ENCODE peak calls at places on chromosomes 13 and 19, in six cellular contexts. One of them, this sample, is unnamed.

GRCh38 chr13:41823486-41823885 is 137.4 kb downstream of the VWA8 start:
- DNase-seq in AG10803: no peak
- DNase-seq in endodermal cell: no peak
- DNase-seq in CD8-positive, alpha-beta T cell: no peak
- DNase-seq in foreskin fibroblast: no peak
- DNase-seq in right atrium auricular region: no peak
- DNase-seq in this sample: no peak

GRCh38 chr19:9673912-9674668 is 810 bp downstream of the ZNF562 start:
- DNase-seq in AG10803: no peak
- DNase-seq in endodermal cell: no peak
- DNase-seq in foreskin fibroblast: peak
- DNase-seq in right atrium auricular region: no peak
- DNase-seq in CD8-positive, alpha-beta T cell: no peak
- DNase-seq in this sample: no peak

GRCh38 chr19:55247621-55248099 is 11.2 kb downstream of the PPP6R1 start:
- DNase-seq in endodermal cell: no peak
- DNase-seq in CD8-positive, alpha-beta T cell: no peak
- DNase-seq in right atrium auricular region: no peak
- DNase-seq in foreskin fibroblast: no peak
- DNase-seq in AG10803: peak
- DNase-seq in this sample: no peak

GRCh38 chr19:3324405-3324856 is 42.0 kb upstream of the NFIC start:
- DNase-seq in endodermal cell: peak
- DNase-seq in CD8-positive, alpha-beta T cell: peak
- DNase-seq in AG10803: no peak
- DNase-seq in right atrium auricular region: no peak
- DNase-seq in foreskin fibroblast: no peak
- DNase-seq in this sample: peak

GRCh38 chr13:114140131-114140908 is 7.9 kb upstream of the RASA3 start:
- DNase-seq in AG10803: no peak
- DNase-seq in endodermal cell: no peak
- DNase-seq in foreskin fibroblast: no peak
- DNase-seq in right atrium auricular region: no peak
- DNase-seq in CD8-positive, alpha-beta T cell: peak
- DNase-seq in this sample: peak

GRCh38 chr19:48683349-48683748 is 10.5 kb upstream of the NTN5 start:
- DNase-seq in foreskin fibroblast: no peak
- DNase-seq in AG10803: peak
- DNase-seq in CD8-positive, alpha-beta T cell: peak
- DNase-seq in right atrium auricular region: peak
- DNase-seq in endodermal cell: no peak
- DNase-seq in this sample: no peak

GRCh38 chr19:44582581-44583265 is 30.6 kb upstream of the IGSF23 start:
- DNase-seq in right atrium auricular region: no peak
- DNase-seq in endodermal cell: peak
- DNase-seq in foreskin fibroblast: no peak
- DNase-seq in AG10803: no peak
- DNase-seq in CD8-positive, alpha-beta T cell: no peak
- DNase-seq in this sample: peak

GRCh38 chr19:4556574-4557185 is 2.8 kb downstream of the SEMA6B start:
- DNase-seq in foreskin fibroblast: no peak
- DNase-seq in endodermal cell: peak
- DNase-seq in AG10803: no peak
- DNase-seq in right atrium auricular region: no peak
- DNase-seq in CD8-positive, alpha-beta T cell: no peak
- DNase-seq in this sample: peak

GRCh38 chr19:55495646-55496349 is 7.6 kb downstream of the SSC5D start:
- DNase-seq in endodermal cell: peak
- DNase-seq in foreskin fibroblast: no peak
- DNase-seq in CD8-positive, alpha-beta T cell: no peak
- DNase-seq in right atrium auricular region: no peak
- DNase-seq in AG10803: no peak
- DNase-seq in this sample: no peak

GRCh38 chr13:49932868-49933267 is 3.3 kb downstream of the SPRYD7 start:
- DNase-seq in endodermal cell: no peak
- DNase-seq in right atrium auricular region: no peak
- DNase-seq in AG10803: no peak
- DNase-seq in foreskin fibroblast: no peak
- DNase-seq in CD8-positive, alpha-beta T cell: no peak
- DNase-seq in this sample: no peak

GRCh38 chr19:30036154-30037129 is 94.4 kb downstream of the URI1 start:
- DNase-seq in right atrium auricular region: no peak
- DNase-seq in foreskin fibroblast: peak
- DNase-seq in AG10803: peak
- DNase-seq in endodermal cell: no peak
- DNase-seq in CD8-positive, alpha-beta T cell: no peak
- DNase-seq in this sample: no peak

GRCh38 chr13:49436890-49437289 is 7.0 kb downstream of the CAB39L start:
- DNase-seq in CD8-positive, alpha-beta T cell: no peak
- DNase-seq in foreskin fibroblast: peak
- DNase-seq in AG10803: peak
- DNase-seq in right atrium auricular region: peak
- DNase-seq in endodermal cell: no peak
- DNase-seq in this sample: no peak

GRCh38 chr19:53977429-53977990 is 13.9 kb upstream of the CACNG6 start:
- DNase-seq in AG10803: peak
- DNase-seq in endodermal cell: peak
- DNase-seq in right atrium auricular region: peak
- DNase-seq in CD8-positive, alpha-beta T cell: peak
- DNase-seq in foreskin fibroblast: peak
- DNase-seq in this sample: peak

GRCh38 chr13:109821038-109821545 is 34.7 kb upstream of the IRS2 start:
- DNase-seq in foreskin fibroblast: no peak
- DNase-seq in endodermal cell: no peak
- DNase-seq in CD8-positive, alpha-beta T cell: no peak
- DNase-seq in right atrium auricular region: no peak
- DNase-seq in AG10803: no peak
- DNase-seq in this sample: no peak

GRCh38 chr19:49434907-49435577 is 6.3 kb downstream of the SLC17A7 start:
- DNase-seq in endodermal cell: no peak
- DNase-seq in right atrium auricular region: no peak
- DNase-seq in foreskin fibroblast: no peak
- DNase-seq in AG10803: no peak
- DNase-seq in CD8-positive, alpha-beta T cell: no peak
- DNase-seq in this sample: no peak

GRCh38 chr19:37467608-37468090 is 405 bp upstream of the ZNF569 start:
- DNase-seq in right atrium auricular region: no peak
- DNase-seq in endodermal cell: no peak
- DNase-seq in CD8-positive, alpha-beta T cell: no peak
- DNase-seq in AG10803: no peak
- DNase-seq in foreskin fibroblast: no peak
- DNase-seq in this sample: no peak

GRCh38 chr19:48446579-48446978 is 796 bp downstream of the GRWD1 start:
- DNase-seq in AG10803: no peak
- DNase-seq in foreskin fibroblast: no peak
- DNase-seq in right atrium auricular region: no peak
- DNase-seq in endodermal cell: no peak
- DNase-seq in CD8-positive, alpha-beta T cell: no peak
- DNase-seq in this sample: no peak

GRCh38 chr19:47230122-47230920 is 678 bp downstream of the BBC3 start:
- DNase-seq in right atrium auricular region: no peak
- DNase-seq in AG10803: peak
- DNase-seq in CD8-positive, alpha-beta T cell: peak
- DNase-seq in foreskin fibroblast: no peak
- DNase-seq in endodermal cell: peak
- DNase-seq in this sample: no peak

GRCh38 chr13:48155850-48156249 is 60.9 kb upstream of the MED4 start:
- DNase-seq in endodermal cell: no peak
- DNase-seq in CD8-positive, alpha-beta T cell: peak
- DNase-seq in foreskin fibroblast: peak
- DNase-seq in AG10803: peak
- DNase-seq in right atrium auricular region: no peak
- DNase-seq in this sample: peak

GRCh38 chr19:5588906-5589676 is 21.3 kb upstream of the TINCR start:
- DNase-seq in foreskin fibroblast: no peak
- DNase-seq in AG10803: no peak
- DNase-seq in right atrium auricular region: no peak
- DNase-seq in CD8-positive, alpha-beta T cell: no peak
- DNase-seq in endodermal cell: peak
- DNase-seq in this sample: no peak

GRCh38 chr13:50531917-50532899 is 311.3 kb downstream of the DLEU7 start:
- DNase-seq in endodermal cell: no peak
- DNase-seq in CD8-positive, alpha-beta T cell: no peak
- DNase-seq in foreskin fibroblast: no peak
- DNase-seq in right atrium auricular region: no peak
- DNase-seq in AG10803: peak
- DNase-seq in this sample: no peak

GRCh38 chr19:8665468-8666213 is 33.0 kb downstream of the ACTL9 start:
- DNase-seq in foreskin fibroblast: no peak
- DNase-seq in right atrium auricular region: no peak
- DNase-seq in endodermal cell: no peak
- DNase-seq in CD8-positive, alpha-beta T cell: no peak
- DNase-seq in AG10803: no peak
- DNase-seq in this sample: no peak

GRCh38 chr19:28426902-28427232 is 786.1 kb downstream of the UQCRFS1 start:
- DNase-seq in right atrium auricular region: no peak
- DNase-seq in CD8-positive, alpha-beta T cell: no peak
- DNase-seq in foreskin fibroblast: peak
- DNase-seq in AG10803: peak
- DNase-seq in endodermal cell: no peak
- DNase-seq in this sample: no peak

GRCh38 chr13:41562083-41562482 is 104.7 kb downstream of the RGCC start:
- DNase-seq in right atrium auricular region: peak
- DNase-seq in AG10803: peak
- DNase-seq in foreskin fibroblast: peak
- DNase-seq in CD8-positive, alpha-beta T cell: no peak
- DNase-seq in endodermal cell: no peak
- DNase-seq in this sample: peak

GRCh38 chr19:37251308-37252229 is 33.6 kb downstream of the ZNF383 start:
- DNase-seq in AG10803: peak
- DNase-seq in foreskin fibroblast: peak
- DNase-seq in right atrium auricular region: peak
- DNase-seq in endodermal cell: no peak
- DNase-seq in CD8-positive, alpha-beta T cell: peak
- DNase-seq in this sample: no peak

GRCh38 chr13:20136781-20137703 is 23.8 kb downstream of the GJA3 start:
- DNase-seq in CD8-positive, alpha-beta T cell: no peak
- DNase-seq in right atrium auricular region: no peak
- DNase-seq in foreskin fibroblast: no peak
- DNase-seq in AG10803: no peak
- DNase-seq in endodermal cell: peak
- DNase-seq in this sample: no peak

GRCh38 chr19:38409631-38410133 is 6.8 kb downstream of the FAM98C start:
- DNase-seq in right atrium auricular region: no peak
- DNase-seq in foreskin fibroblast: peak
- DNase-seq in CD8-positive, alpha-beta T cell: no peak
- DNase-seq in endodermal cell: no peak
- DNase-seq in AG10803: peak
- DNase-seq in this sample: no peak

GRCh38 chr13:97067342-97067895 is 73.1 kb upstream of the OXGR1 start:
- DNase-seq in AG10803: peak
- DNase-seq in right atrium auricular region: no peak
- DNase-seq in endodermal cell: no peak
- DNase-seq in CD8-positive, alpha-beta T cell: no peak
- DNase-seq in foreskin fibroblast: peak
- DNase-seq in this sample: no peak

GRCh38 chr19:17075035-17075859 is at the start of the genes HAUS8 and MYO9B:
- DNase-seq in right atrium auricular region: peak
- DNase-seq in endodermal cell: peak
- DNase-seq in foreskin fibroblast: peak
- DNase-seq in AG10803: peak
- DNase-seq in CD8-positive, alpha-beta T cell: peak
- DNase-seq in this sample: peak

GRCh38 chr19:57720878-57721277 is 6.5 kb downstream of the ZNF671 start:
- DNase-seq in endodermal cell: no peak
- DNase-seq in foreskin fibroblast: no peak
- DNase-seq in AG10803: no peak
- DNase-seq in CD8-positive, alpha-beta T cell: no peak
- DNase-seq in right atrium auricular region: no peak
- DNase-seq in this sample: no peak
- H3K4me3 ChIP-seq in endodermal cell: no peak
- H3K4me3 ChIP-seq in foreskin fibroblast: no peak
- H3K4me3 ChIP-seq in AG10803: no peak
- H3K4me3 ChIP-seq in CD8-positive, alpha-beta T cell: no peak
- H3K4me3 ChIP-seq in right atrium auricular region: no peak
- H3K4me3 ChIP-seq in this sample: no peak

GRCh38 chr19:10680545-10681135 is 20.6 kb upstream of the QTRT1 start:
- DNase-seq in foreskin fibroblast: no peak
- DNase-seq in endodermal cell: no peak
- DNase-seq in CD8-positive, alpha-beta T cell: no peak
- DNase-seq in right atrium auricular region: no peak
- DNase-seq in AG10803: no peak
- DNase-seq in this sample: no peak
- H3K4me3 ChIP-seq in foreskin fibroblast: no peak
- H3K4me3 ChIP-seq in endodermal cell: no peak
- H3K4me3 ChIP-seq in CD8-positive, alpha-beta T cell: no peak
- H3K4me3 ChIP-seq in right atrium auricular region: no peak
- H3K4me3 ChIP-seq in AG10803: no peak
- H3K4me3 ChIP-seq in this sample: no peak

GRCh38 chr13:43044720-43045301 is 21.4 kb downstream of the DNAJC15 start:
- DNase-seq in right atrium auricular region: no peak
- DNase-seq in AG10803: no peak
- DNase-seq in endodermal cell: no peak
- DNase-seq in foreskin fibroblast: no peak
- DNase-seq in CD8-positive, alpha-beta T cell: no peak
- DNase-seq in this sample: no peak
- H3K4me3 ChIP-seq in right atrium auricular region: no peak
- H3K4me3 ChIP-seq in AG10803: no peak
- H3K4me3 ChIP-seq in endodermal cell: peak
- H3K4me3 ChIP-seq in foreskin fibroblast: no peak
- H3K4me3 ChIP-seq in CD8-positive, alpha-beta T cell: no peak
- H3K4me3 ChIP-seq in this sample: no peak

GRCh38 chr19:893775-894090 is 449 bp downstream of the RNU6-9 start:
- DNase-seq in right atrium auricular region: no peak
- DNase-seq in endodermal cell: peak
- DNase-seq in foreskin fibroblast: no peak
- DNase-seq in AG10803: no peak
- DNase-seq in CD8-positive, alpha-beta T cell: no peak
- DNase-seq in this sample: no peak
- H3K4me3 ChIP-seq in right atrium auricular region: peak
- H3K4me3 ChIP-seq in endodermal cell: no peak
- H3K4me3 ChIP-seq in foreskin fibroblast: peak
- H3K4me3 ChIP-seq in AG10803: no peak
- H3K4me3 ChIP-seq in CD8-positive, alpha-beta T cell: no peak
- H3K4me3 ChIP-seq in this sample: no peak

GRCh38 chr19:51691122-51692064 is 1.7 kb upstream of the SPACA6 start:
- DNase-seq in CD8-positive, alpha-beta T cell: no peak
- DNase-seq in AG10803: peak
- DNase-seq in endodermal cell: peak
- DNase-seq in right atrium auricular region: peak
- DNase-seq in foreskin fibroblast: no peak
- DNase-seq in this sample: no peak

GRCh38 chr19:51693246-51693645 is at the start of gene SPACA6:
- DNase-seq in AG10803: no peak
- DNase-seq in foreskin fibroblast: no peak
- DNase-seq in endodermal cell: no peak
- DNase-seq in CD8-positive, alpha-beta T cell: no peak
- DNase-seq in right atrium auricular region: peak
- DNase-seq in this sample: no peak

GRCh38 chr19:51690359-51691121 is 2.6 kb upstream of the SPACA6 start:
- DNase-seq in AG10803: peak
- DNase-seq in right atrium auricular region: peak
- DNase-seq in endodermal cell: peak
- DNase-seq in CD8-positive, alpha-beta T cell: peak
- DNase-seq in foreskin fibroblast: peak
- DNase-seq in this sample: no peak

GRCh38 chr19:51693819-51694218 is 689 bp downstream of the SPACA6 start:
- DNase-seq in endodermal cell: no peak
- DNase-seq in CD8-positive, alpha-beta T cell: no peak
- DNase-seq in right atrium auricular region: no peak
- DNase-seq in foreskin fibroblast: no peak
- DNase-seq in AG10803: no peak
- DNase-seq in this sample: no peak

GRCh38 chr19:51692065-51692915 is 840 bp upstream of the SPACA6 start:
- DNase-seq in foreskin fibroblast: no peak
- DNase-seq in right atrium auricular region: peak
- DNase-seq in AG10803: no peak
- DNase-seq in endodermal cell: no peak
- DNase-seq in CD8-positive, alpha-beta T cell: no peak
- DNase-seq in this sample: no peak
- H3K4me3 ChIP-seq in foreskin fibroblast: peak
- H3K4me3 ChIP-seq in right atrium auricular region: peak
- H3K4me3 ChIP-seq in AG10803: peak
- H3K4me3 ChIP-seq in endodermal cell: peak
- H3K4me3 ChIP-seq in CD8-positive, alpha-beta T cell: no peak
- H3K4me3 ChIP-seq in this sample: no peak

This sample was measured in Jurkat, Clone E6-1.